ENCODE peak calls at places on chromosomes 4 and X, in eight cellular contexts. V, H, T, E, K, B, Q and R are unnamed samples.

GRCh38 chrX:118226060-118226428 is 109.4 kb upstream of the KLHL13 start:
- DNase-seq in V (no peak), H (no peak), T (no peak), E (no peak), K (no peak), B (no peak), Q (peak; percentile 20), R (no peak)

GRCh38 chr4:158796370-158797140 is 27.7 kb downstream of the FNIP2 start:
- DNase-seq in V (peak; percentile 60), H (no peak), T (peak; percentile 81), E (no peak), K (no peak), B (no peak), Q (peak; percentile 55), R (no peak)

GRCh38 chr4:175330652-175331051 is 412.5 kb downstream of the ADAM29 start:
- DNase-seq in V (no peak), H (no peak), T (no peak), E (no peak), K (no peak), B (no peak), Q (peak; percentile 43), R (no peak)

GRCh38 chr4:89299153-89299789 is 8.3 kb downstream of the GPRIN3 start:
- DNase-seq in V (no peak), H (no peak), T (no peak), E (no peak), K (no peak), B (no peak), Q (no peak), R (no peak)

GRCh38 chr4:167956676-167957075 is 135.7 kb upstream of the ANXA10 start:
- DNase-seq in V (no peak), H (no peak), T (no peak), E (peak; percentile 7), K (no peak), B (no peak), Q (peak; percentile 19), R (no peak)

GRCh38 chr4:17544831-17545234 is 29.9 kb downstream of the CLRN2 start:
- DNase-seq in V (no peak), H (no peak), T (no peak), E (no peak), K (no peak), B (no peak), Q (no peak), R (no peak)

GRCh38 chr4:67437974-67438713 is 107.2 kb downstream of the CENPC start:
- DNase-seq in V (no peak), H (no peak), T (no peak), E (no peak), K (no peak), B (no peak), Q (peak; percentile 53), R (no peak)

GRCh38 chrX:82765806-82766205 is 742.3 kb upstream of the POU3F4 start:
- DNase-seq in V (no peak), H (no peak), T (no peak), E (no peak), K (no peak), B (no peak), Q (peak; percentile 0), R (no peak)

GRCh38 chrX:56728752-56729151 is 291 bp upstream of the NBDY start:
- DNase-seq in V (no peak), H (no peak), T (no peak), E (no peak), K (no peak), B (no peak), Q (peak; percentile 32), R (no peak)

GRCh38 chr4:88477229-88477860 is 20.4 kb downstream of the HERC5 start:
- DNase-seq in V (no peak), H (no peak), T (no peak), E (no peak), K (no peak), B (no peak), Q (no peak), R (no peak)

GRCh38 chr4:158750379-158750778 is 18.4 kb upstream of the FNIP2 start:
- DNase-seq in V (no peak), H (no peak), T (no peak), E (no peak), K (no peak), B (no peak), Q (peak; percentile 95), R (no peak)

GRCh38 chrX:46838974-46839480 is 2.2 kb downstream of the RP2 start:
- DNase-seq in V (no peak), H (no peak), T (no peak), E (no peak), K (no peak), B (no peak), Q (peak; percentile 6), R (no peak)

GRCh38 chr4:91057871-91058270 is 930.7 kb downstream of the CCSER1 start:
- DNase-seq in V (no peak), H (no peak), T (no peak), E (peak; percentile 32), K (no peak), B (no peak), Q (no peak), R (no peak)

GRCh38 chr4:124713213-124713592 is 671 bp upstream of the ANKRD50 start:
- DNase-seq in V (peak; percentile 77), H (peak; percentile 71), T (peak; percentile 82), E (no peak), K (peak; percentile 35), B (peak; percentile 84), Q (peak; percentile 82), R (peak; percentile 84)

GRCh38 chrX:131262738-131263679 is 26.1 kb downstream of the IGSF1 start:
- DNase-seq in V (no peak), H (no peak), T (no peak), E (no peak), K (no peak), B (no peak), Q (no peak), R (no peak)

GRCh38 chr4:25843340-25844097 is 19.3 kb downstream of the SEL1L3 start:
- DNase-seq in V (peak; percentile 76), H (no peak), T (peak; percentile 79), E (no peak), K (no peak), B (peak; percentile 67), Q (no peak), R (no peak)

DNA sequence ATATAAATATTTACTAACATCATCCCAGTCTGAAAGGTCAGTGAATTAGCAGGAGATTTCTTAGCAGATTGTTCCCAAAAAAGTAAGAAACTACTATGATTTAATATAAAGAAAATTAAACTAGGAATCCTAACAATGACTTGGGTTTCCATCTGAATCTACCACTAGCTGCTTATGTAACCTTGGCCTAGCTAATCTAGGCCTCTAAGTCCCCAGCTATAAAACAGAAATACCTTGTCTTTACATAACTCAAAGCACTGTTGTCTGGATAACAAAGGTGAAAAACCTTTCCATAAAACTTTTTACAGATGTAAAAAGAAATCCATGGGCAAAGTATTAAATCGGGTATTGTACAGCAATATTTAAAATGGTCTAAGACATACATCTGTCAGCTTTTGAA is 3.0 kb downstream of the FBXL5 start:
- DNase-seq in V (no peak), H (no peak), T (no peak), E (no peak), K (no peak), B (no peak), Q (peak; percentile 12), R (no peak)
- H3K4me1 ChIP-seq in V (peaks cover 65% of the 10 kb centered on the region), H (peaks cover 10% of the 10 kb centered on the region), T (peaks cover 87% of the 10 kb centered on the region), E (peaks cover 35% of the 10 kb centered on the region), K (peaks cover 41% of the 10 kb centered on the region), B (no peaks in the 10 kb centered on the region), Q (peaks cover 5% of the 10 kb centered on the region), R (peaks cover 40% of the 10 kb centered on the region)

GRCh38 chr4:4642201-4643025 is 100.6 kb upstream of the STX18 start:
- DNase-seq in V (no peak), H (no peak), T (no peak), E (no peak), K (no peak), B (no peak), Q (no peak), R (no peak)
- H3K4me1 ChIP-seq in V (no peaks in the 10 kb centered on the region), H (peaks cover 5% of the 10 kb centered on the region), T (no peaks in the 10 kb centered on the region), E (peaks cover 19% of the 10 kb centered on the region), K (no peaks in the 10 kb centered on the region), B (no peaks in the 10 kb centered on the region), Q (no peaks in the 10 kb centered on the region), R (no peaks in the 10 kb centered on the region)

DNA sequence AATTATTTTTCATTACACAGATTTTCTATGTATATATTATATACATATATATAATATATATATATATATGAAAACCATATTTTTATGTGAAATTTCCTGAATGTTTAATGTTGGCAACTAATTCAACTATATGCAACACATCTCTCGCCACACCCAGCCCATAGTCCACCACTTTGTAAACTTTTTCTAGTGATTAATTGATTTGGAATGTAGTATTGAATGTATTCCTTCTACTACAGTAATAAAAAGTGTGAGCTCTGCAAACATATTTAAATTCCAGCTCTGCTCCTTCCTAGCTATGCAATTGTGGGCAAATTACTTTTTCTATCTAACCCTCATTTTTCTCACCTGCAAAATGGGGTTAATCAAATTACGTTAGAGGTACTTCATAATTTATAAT is 187.8 kb downstream of the TEX11 start:
- DNase-seq in V (no peak), H (no peak), T (no peak), E (no peak), K (no peak), B (no peak), Q (no peak), R (no peak)
- H3K4me1 ChIP-seq in V (no peaks in the 10 kb centered on the region), H (no peaks in the 10 kb centered on the region), T (no peaks in the 10 kb centered on the region), E (no peaks in the 10 kb centered on the region), K (no peaks in the 10 kb centered on the region), B (no peaks in the 10 kb centered on the region), Q (no peaks in the 10 kb centered on the region), R (no peaks in the 10 kb centered on the region)

GRCh38 chr4:184345573-184345922 is 127.9 kb upstream of the ENPP6 start:
- DNase-seq in V (no peak), H (no peak), T (no peak), E (no peak), K (no peak), B (peak; percentile 72), Q (no peak), R (no peak)

GRCh38 chr4:184347251-184348239 is 126.8 kb downstream of the IRF2 start:
- DNase-seq in V (peak; percentile 74), H (peak; percentile 42), T (no peak), E (peak; percentile 72), K (no peak), B (peak; percentile 73), Q (peak; percentile 74), R (no peak)

GRCh38 chr4:184344435-184344834 is 126.8 kb upstream of the ENPP6 start:
- DNase-seq in V (no peak), H (no peak), T (no peak), E (no peak), K (no peak), B (no peak), Q (no peak), R (no peak)

GRCh38 chr4:184343400-184344177 is 125.9 kb upstream of the ENPP6 start:
- DNase-seq in V (peak; percentile 75), H (peak; percentile 56), T (no peak), E (no peak), K (peak; percentile 34), B (peak; percentile 88), Q (peak; percentile 81), R (peak; percentile 68)

DNA sequence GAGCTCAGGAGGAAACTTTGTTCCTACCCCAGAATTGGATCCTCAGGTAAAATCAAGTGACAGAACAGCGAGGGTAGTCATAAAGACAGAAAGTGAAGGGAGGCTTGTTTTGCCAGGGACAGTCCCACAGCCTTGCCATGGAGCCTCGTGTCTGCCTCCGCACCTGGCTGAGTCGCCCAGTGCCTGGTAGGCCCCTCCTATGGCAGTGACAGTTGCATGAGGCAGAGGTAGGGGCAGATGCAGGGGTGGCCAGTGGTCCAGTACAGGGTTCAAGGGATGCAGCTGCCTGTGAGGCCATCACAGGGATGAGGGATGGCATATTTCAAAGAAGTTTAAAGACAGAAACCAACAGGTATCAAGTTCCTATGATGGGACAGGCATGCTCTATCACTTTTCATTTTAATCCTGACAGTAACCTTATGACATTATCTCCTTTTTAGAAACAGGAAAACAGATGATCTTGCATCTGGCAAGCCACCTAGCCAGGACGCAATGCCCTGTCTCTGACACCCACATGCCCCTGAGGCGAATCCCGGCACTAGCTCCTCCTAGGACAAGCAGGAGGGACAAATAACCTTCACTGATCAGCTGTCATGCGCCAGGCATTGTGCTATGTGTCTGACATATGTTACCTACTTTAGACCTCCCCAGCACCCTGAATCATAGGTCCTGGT is 127.4 kb upstream of the ENPP6 start:
- DNase-seq in V (no peak), H (no peak), T (no peak), E (no peak), K (no peak), B (no peak), Q (no peak), R (no peak)
- H3K4me1 ChIP-seq in V (peaks cover 55% of the 10 kb centered on the region), H (peaks cover 24% of the 10 kb centered on the region), T (peaks cover 76% of the 10 kb centered on the region), E (peaks cover 28% of the 10 kb centered on the region), K (peaks cover 12% of the 10 kb centered on the region), B (no peaks in the 10 kb centered on the region), Q (peaks cover 3% of the 10 kb centered on the region), R (peaks cover 10% of the 10 kb centered on the region)